ENCODE peak calls at places on chromosome 1, in eight cellular contexts. One of them, this sample, is unnamed. For H3K9me3, the result is how much of the 10 kb centered on the place peaks cover.

GRCh38 chr1:227544067-227544655 is 19.2 kb upstream of the ZNF678 start:
- DNase-seq in IMR-90: no peak
- DNase-seq in osteoblast: no peak
- DNase-seq in pancreas: no peak
- DNase-seq in A549: no peak
- DNase-seq in esophagus muscularis mucosa: no peak
- DNase-seq in uterus: no peak
- DNase-seq in CD4-positive, alpha-beta T cell: no peak
- DNase-seq in this sample: no peak

GRCh38 chr1:67889940-67890567 is 56.8 kb upstream of the GNG12 start:
- DNase-seq in CD4-positive, alpha-beta T cell: no peak
- DNase-seq in IMR-90: peak
- DNase-seq in uterus: no peak
- DNase-seq in A549: peak
- DNase-seq in osteoblast: peak
- DNase-seq in pancreas: no peak
- DNase-seq in esophagus muscularis mucosa: no peak
- DNase-seq in this sample: peak

GRCh38 chr1:225700164-225700740 is 47.3 kb upstream of the ENAH start:
- DNase-seq in IMR-90: peak
- DNase-seq in CD4-positive, alpha-beta T cell: no peak
- DNase-seq in esophagus muscularis mucosa: no peak
- DNase-seq in uterus: no peak
- DNase-seq in pancreas: no peak
- DNase-seq in A549: peak
- DNase-seq in osteoblast: peak
- DNase-seq in this sample: peak

GRCh38 chr1:203607169-203607873 is 19.3 kb upstream of the ATP2B4 start:
- DNase-seq in esophagus muscularis mucosa: no peak
- DNase-seq in CD4-positive, alpha-beta T cell: peak
- DNase-seq in IMR-90: peak
- DNase-seq in osteoblast: peak
- DNase-seq in uterus: no peak
- DNase-seq in A549: no peak
- DNase-seq in pancreas: no peak
- DNase-seq in this sample: peak

GRCh38 chr1:1402081-1402900 is 3.2 kb upstream of the CCNL2 start:
- DNase-seq in A549: peak
- DNase-seq in pancreas: peak
- DNase-seq in IMR-90: peak
- DNase-seq in osteoblast: peak
- DNase-seq in esophagus muscularis mucosa: no peak
- DNase-seq in CD4-positive, alpha-beta T cell: no peak
- DNase-seq in uterus: no peak
- DNase-seq in this sample: peak

GRCh38 chr1:233085566-233085965 is 135.2 kb downstream of the NTPCR start:
- DNase-seq in IMR-90: peak
- DNase-seq in esophagus muscularis mucosa: no peak
- DNase-seq in CD4-positive, alpha-beta T cell: no peak
- DNase-seq in osteoblast: no peak
- DNase-seq in uterus: no peak
- DNase-seq in A549: no peak
- DNase-seq in pancreas: no peak
- DNase-seq in this sample: no peak

GRCh38 chr1:217478450-217478849 is 152.4 kb downstream of the GPATCH2 start:
- DNase-seq in CD4-positive, alpha-beta T cell: no peak
- DNase-seq in esophagus muscularis mucosa: no peak
- DNase-seq in A549: no peak
- DNase-seq in IMR-90: no peak
- DNase-seq in pancreas: no peak
- DNase-seq in uterus: no peak
- DNase-seq in osteoblast: no peak
- DNase-seq in this sample: no peak

GRCh38 chr1:226123591-226124471 is 61.3 kb downstream of the H3-3A start:
- DNase-seq in uterus: no peak
- DNase-seq in esophagus muscularis mucosa: no peak
- DNase-seq in osteoblast: peak
- DNase-seq in A549: no peak
- DNase-seq in CD4-positive, alpha-beta T cell: no peak
- DNase-seq in IMR-90: peak
- DNase-seq in pancreas: peak
- DNase-seq in this sample: no peak

GRCh38 chr1:63713041-63713440 is 60.8 kb upstream of the ROR1 start:
- DNase-seq in esophagus muscularis mucosa: no peak
- DNase-seq in CD4-positive, alpha-beta T cell: no peak
- DNase-seq in A549: no peak
- DNase-seq in pancreas: no peak
- DNase-seq in uterus: no peak
- DNase-seq in IMR-90: no peak
- DNase-seq in osteoblast: no peak
- DNase-seq in this sample: no peak

GRCh38 chr1:217067642-217068041 is 344.4 kb upstream of the ESRRG start:
- DNase-seq in pancreas: no peak
- DNase-seq in uterus: no peak
- DNase-seq in esophagus muscularis mucosa: no peak
- DNase-seq in IMR-90: no peak
- DNase-seq in CD4-positive, alpha-beta T cell: no peak
- DNase-seq in osteoblast: no peak
- DNase-seq in A549: no peak
- DNase-seq in this sample: no peak

GRCh38 chr1:17538428-17539130 is 919 bp upstream of the ARHGEF10L start:
- DNase-seq in esophagus muscularis mucosa: no peak
- DNase-seq in A549: no peak
- DNase-seq in CD4-positive, alpha-beta T cell: no peak
- DNase-seq in uterus: peak
- DNase-seq in pancreas: no peak
- DNase-seq in IMR-90: peak
- DNase-seq in osteoblast: no peak
- DNase-seq in this sample: no peak

GRCh38 chr1:85116856-85117255 is 68.6 kb upstream of the MCOLN3 start:
- DNase-seq in CD4-positive, alpha-beta T cell: no peak
- DNase-seq in uterus: no peak
- DNase-seq in esophagus muscularis mucosa: no peak
- DNase-seq in pancreas: no peak
- DNase-seq in IMR-90: no peak
- DNase-seq in A549: no peak
- DNase-seq in osteoblast: peak
- DNase-seq in this sample: no peak

GRCh38 chr1:116899529-116899928 is 10.2 kb upstream of the PTGFRN start:
- DNase-seq in osteoblast: no peak
- DNase-seq in pancreas: no peak
- DNase-seq in A549: no peak
- DNase-seq in IMR-90: no peak
- DNase-seq in uterus: no peak
- DNase-seq in CD4-positive, alpha-beta T cell: no peak
- DNase-seq in esophagus muscularis mucosa: no peak
- DNase-seq in this sample: no peak

GRCh38 chr1:105909811-105910210 is 1146.7 kb upstream of the PRMT6 start:
- DNase-seq in esophagus muscularis mucosa: no peak
- DNase-seq in osteoblast: no peak
- DNase-seq in pancreas: no peak
- DNase-seq in CD4-positive, alpha-beta T cell: no peak
- DNase-seq in A549: no peak
- DNase-seq in uterus: no peak
- DNase-seq in IMR-90: no peak
- DNase-seq in this sample: no peak

DNA sequence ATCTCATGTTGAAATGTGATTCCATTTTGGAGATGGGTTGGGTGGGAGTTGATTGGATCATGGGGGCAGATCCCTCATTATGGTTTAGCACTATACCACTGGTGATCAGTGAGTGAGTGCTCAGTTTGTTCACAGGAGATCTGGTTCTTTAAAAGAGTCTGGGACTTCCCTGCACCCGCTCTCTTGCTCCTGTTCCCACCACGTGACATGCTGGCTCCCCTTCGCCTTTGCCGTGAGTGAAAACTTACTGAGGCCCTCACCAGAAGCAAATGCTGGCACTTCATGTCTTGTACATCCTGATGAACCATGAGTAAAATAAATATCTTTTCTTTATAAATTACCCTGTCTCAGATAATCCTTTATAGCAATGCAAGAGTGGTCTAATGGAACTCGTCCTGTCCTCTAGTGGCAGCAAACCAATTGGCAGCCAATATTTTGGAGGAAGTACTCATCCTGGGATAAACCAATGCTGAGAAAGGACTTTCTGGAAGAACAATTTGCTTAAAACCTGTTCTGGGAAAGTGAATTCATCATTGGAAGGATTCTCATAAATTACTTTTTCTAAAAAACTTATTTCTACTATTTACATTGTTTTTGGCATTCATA is 27.8 kb upstream of the CYP4A11 start:
- DNase-seq in pancreas: no peak
- DNase-seq in esophagus muscularis mucosa: no peak
- DNase-seq in uterus: no peak
- DNase-seq in A549: no peak
- DNase-seq in IMR-90: no peak
- DNase-seq in CD4-positive, alpha-beta T cell: no peak
- DNase-seq in osteoblast: no peak
- DNase-seq in this sample: no peak
- TF ChIP-seq CTCF in pancreas: no peak
- TF ChIP-seq CTCF in esophagus muscularis mucosa: peak
- TF ChIP-seq CTCF in uterus: no peak
- TF ChIP-seq CTCF in A549: no peak
- TF ChIP-seq CTCF in IMR-90: no peak
- TF ChIP-seq CTCF in CD4-positive, alpha-beta T cell: no peak
- TF ChIP-seq CTCF in osteoblast: no peak
- TF ChIP-seq CTCF in this sample: peak

GRCh38 chr1:168159251-168159650 is 19.5 kb upstream of the TIPRL start:
- DNase-seq in IMR-90: no peak
- DNase-seq in osteoblast: no peak
- DNase-seq in CD4-positive, alpha-beta T cell: no peak
- DNase-seq in pancreas: no peak
- DNase-seq in A549: no peak
- DNase-seq in esophagus muscularis mucosa: no peak
- DNase-seq in uterus: no peak
- DNase-seq in this sample: no peak

GRCh38 chr1:168161459-168161858 is 17.3 kb upstream of the TIPRL start:
- DNase-seq in uterus: no peak
- DNase-seq in osteoblast: no peak
- DNase-seq in A549: no peak
- DNase-seq in IMR-90: no peak
- DNase-seq in CD4-positive, alpha-beta T cell: no peak
- DNase-seq in pancreas: no peak
- DNase-seq in esophagus muscularis mucosa: peak
- DNase-seq in this sample: no peak

GRCh38 chr1:168159979-168160378 is 18.8 kb upstream of the TIPRL start:
- DNase-seq in IMR-90: no peak
- DNase-seq in esophagus muscularis mucosa: no peak
- DNase-seq in pancreas: no peak
- DNase-seq in uterus: no peak
- DNase-seq in A549: no peak
- DNase-seq in osteoblast: no peak
- DNase-seq in CD4-positive, alpha-beta T cell: no peak
- DNase-seq in this sample: no peak

GRCh38 chr1:168155910-168156309 is 19.2 kb upstream of the GPR161 start:
- DNase-seq in IMR-90: no peak
- DNase-seq in CD4-positive, alpha-beta T cell: no peak
- DNase-seq in pancreas: no peak
- DNase-seq in A549: no peak
- DNase-seq in osteoblast: no peak
- DNase-seq in uterus: no peak
- DNase-seq in esophagus muscularis mucosa: no peak
- DNase-seq in this sample: no peak

DNA sequence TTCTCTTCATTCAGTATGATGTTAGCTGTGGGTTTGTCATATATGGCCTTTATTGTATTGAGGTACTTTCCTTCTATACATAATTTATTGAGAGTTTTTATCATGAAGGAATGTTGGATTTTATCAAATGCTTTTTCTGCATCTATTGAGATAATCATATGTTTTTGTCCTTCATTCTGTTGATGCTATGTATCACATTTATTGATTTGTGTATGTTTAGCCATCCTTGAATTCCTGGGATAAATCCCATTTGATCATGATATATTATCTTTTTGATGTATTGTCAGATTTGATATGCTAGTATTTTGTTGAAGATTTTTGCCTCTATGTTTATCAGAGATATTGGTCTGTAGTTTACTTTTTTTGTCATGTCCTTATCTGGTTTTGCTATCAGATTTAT is 20.9 kb upstream of the GPR161 start:
- DNase-seq in uterus: no peak
- DNase-seq in osteoblast: no peak
- DNase-seq in IMR-90: no peak
- DNase-seq in esophagus muscularis mucosa: no peak
- DNase-seq in A549: no peak
- DNase-seq in CD4-positive, alpha-beta T cell: no peak
- DNase-seq in pancreas: no peak
- DNase-seq in this sample: no peak
- H3K9me3 ChIP-seq in uterus: under half
- H3K9me3 ChIP-seq in osteoblast: under half
- H3K9me3 ChIP-seq in IMR-90: under half
- H3K9me3 ChIP-seq in esophagus muscularis mucosa: under half
- H3K9me3 ChIP-seq in A549: under half
- H3K9me3 ChIP-seq in CD4-positive, alpha-beta T cell: under half
- H3K9me3 ChIP-seq in pancreas: under half
- H3K9me3 ChIP-seq in this sample: under half

GRCh38 chr1:229224308-229224707 is 46.6 kb upstream of the RAB4A start:
- DNase-seq in uterus: no peak
- DNase-seq in A549: no peak
- DNase-seq in pancreas: no peak
- DNase-seq in CD4-positive, alpha-beta T cell: no peak
- DNase-seq in osteoblast: peak
- DNase-seq in esophagus muscularis mucosa: no peak
- DNase-seq in IMR-90: peak
- DNase-seq in this sample: no peak
- H3K27ac ChIP-seq in uterus: no peak
- H3K27ac ChIP-seq in A549: peak
- H3K27ac ChIP-seq in pancreas: peak
- H3K27ac ChIP-seq in CD4-positive, alpha-beta T cell: no peak
- H3K27ac ChIP-seq in osteoblast: no peak
- H3K27ac ChIP-seq in esophagus muscularis mucosa: no peak
- H3K27ac ChIP-seq in IMR-90: no peak
- H3K27ac ChIP-seq in this sample: no peak

GRCh38 chr1:54302549-54302948 is 102.6 kb downstream of the MRPL37 start:
- DNase-seq in osteoblast: no peak
- DNase-seq in CD4-positive, alpha-beta T cell: no peak
- DNase-seq in esophagus muscularis mucosa: no peak
- DNase-seq in uterus: no peak
- DNase-seq in pancreas: no peak
- DNase-seq in A549: no peak
- DNase-seq in IMR-90: no peak
- DNase-seq in this sample: no peak

GRCh38 chr1:54299037-54299436 is 99.1 kb downstream of the MRPL37 start:
- DNase-seq in IMR-90: no peak
- DNase-seq in pancreas: no peak
- DNase-seq in A549: no peak
- DNase-seq in esophagus muscularis mucosa: no peak
- DNase-seq in uterus: no peak
- DNase-seq in osteoblast: no peak
- DNase-seq in CD4-positive, alpha-beta T cell: no peak
- DNase-seq in this sample: no peak

GRCh38 chr1:54301494-54301893 is 101.5 kb downstream of the MRPL37 start:
- DNase-seq in pancreas: no peak
- DNase-seq in IMR-90: no peak
- DNase-seq in CD4-positive, alpha-beta T cell: no peak
- DNase-seq in A549: no peak
- DNase-seq in esophagus muscularis mucosa: no peak
- DNase-seq in uterus: no peak
- DNase-seq in osteoblast: no peak
- DNase-seq in this sample: no peak

GRCh38 chr1:54298284-54299033 is 98.5 kb downstream of the MRPL37 start:
- DNase-seq in A549: no peak
- DNase-seq in CD4-positive, alpha-beta T cell: no peak
- DNase-seq in uterus: no peak
- DNase-seq in IMR-90: peak
- DNase-seq in osteoblast: no peak
- DNase-seq in pancreas: no peak
- DNase-seq in esophagus muscularis mucosa: no peak
- DNase-seq in this sample: no peak

GRCh38 chr1:54300395-54300794 is 100.4 kb downstream of the MRPL37 start:
- DNase-seq in uterus: no peak
- DNase-seq in pancreas: no peak
- DNase-seq in A549: no peak
- DNase-seq in CD4-positive, alpha-beta T cell: no peak
- DNase-seq in IMR-90: no peak
- DNase-seq in osteoblast: no peak
- DNase-seq in esophagus muscularis mucosa: no peak
- DNase-seq in this sample: no peak
- TF ChIP-seq CTCF in uterus: no peak
- TF ChIP-seq CTCF in pancreas: no peak
- TF ChIP-seq CTCF in A549: no peak
- TF ChIP-seq CTCF in CD4-positive, alpha-beta T cell: no peak
- TF ChIP-seq CTCF in IMR-90: no peak
- TF ChIP-seq CTCF in osteoblast: no peak
- TF ChIP-seq CTCF in esophagus muscularis mucosa: no peak
- TF ChIP-seq CTCF in this sample: no peak

This sample was measured in AG04450.